ENCODE peak calls at places on chromosome 1, in five cellular contexts. J, O, F, D and G are unnamed samples.

GRCh38 chr1:162264108-162264507 is 112.5 kb downstream of the SPATA46 start:
- DNase-seq in F (no peak), D (no peak), J (no peak), O (no peak), G (no peak)

GRCh38 chr1:20540281-20540680 is 12.1 kb upstream of the FAM43B start:
- DNase-seq in D (peak; percentile 52), F (no peak), O (no peak), J (no peak), G (no peak)

GRCh38 chr1:13764933-13765332 is 64.9 kb downstream of the PRDM2 start:
- DNase-seq in D (no peak), F (no peak), O (peak; percentile 52), J (no peak), G (peak; percentile 28)

GRCh38 chr1:113370868-113371267 is 19.4 kb upstream of the MAGI3 start:
- DNase-seq in F (no peak), O (no peak), J (no peak), D (no peak), G (no peak)

GRCh38 chr1:240888039-240888786 is 276.3 kb upstream of the GREM2 start:
- DNase-seq in O (peak; percentile 59), J (no peak), F (peak; percentile 38), D (no peak), G (peak; percentile 64)

GRCh38 chr1:113835686-113836290 is 23.5 kb upstream of the RSBN1 start:
- DNase-seq in O (peak; percentile 79), J (peak; percentile 19), D (peak; percentile 70), F (no peak), G (peak; percentile 71)

GRCh38 chr1:159030865-159031472 is 21.3 kb downstream of the IFI16 start:
- DNase-seq in F (no peak), D (peak; percentile 21), O (no peak), J (no peak), G (no peak)

GRCh38 chr1:178621822-178622221 is 103.2 kb upstream of the RALGPS2 start:
- DNase-seq in D (no peak), F (no peak), O (no peak), J (no peak), G (no peak)

GRCh38 chr1:7984826-7985225 is 23.3 kb downstream of the PARK7 start:
- DNase-seq in F (no peak), D (no peak), J (no peak), O (no peak), G (no peak)

GRCh38 chr1:218351617-218352438 is 6.7 kb downstream of the TGFB2 start:
- DNase-seq in D (peak; percentile 50), O (peak; percentile 60), F (no peak), J (no peak), G (no peak)

GRCh38 chr1:201501144-201501543 is 5.8 kb downstream of the CSRP1 start:
- DNase-seq in J (no peak), F (peak; percentile 67), D (peak; percentile 76), O (no peak), G (no peak)

GRCh38 chr1:167322483-167322882 is 101.8 kb downstream of the POU2F1 start:
- DNase-seq in F (no peak), O (no peak), J (no peak), D (no peak), G (no peak)

GRCh38 chr1:91406773-91407389 is 2.2 kb upstream of the HFM1 start:
- DNase-seq in D (peak; percentile 70), J (no peak), O (no peak), F (no peak), G (no peak)

GRCh38 chr1:109272831-109273547 is 10.0 kb downstream of the PSRC1 start:
- DNase-seq in F (peak; percentile 18), D (no peak), J (no peak), O (no peak), G (no peak)

GRCh38 chr1:241600496-241600901 is 39.7 kb downstream of the CHML start:
- DNase-seq in D (peak; percentile 80), O (peak; percentile 12), J (no peak), F (no peak), G (peak; percentile 10)

GRCh38 chr1:35646043-35646442 is 4.7 kb upstream of the PSMB2 start:
- DNase-seq in D (peak; percentile 33), O (no peak), J (no peak), F (no peak), G (no peak)

GRCh38 chr1:65069186-65069585 is 78.8 kb upstream of the AK4 start:
- DNase-seq in F (no peak), O (peak; percentile 59), D (no peak), J (no peak), G (no peak)

GRCh38 chr1:211610779-211611556 is 32.0 kb upstream of the SLC30A1 start:
- DNase-seq in J (no peak), O (no peak), F (no peak), D (peak; percentile 80), G (no peak)